ENCODE peak calls at places on chromosome 7, in seven cellular contexts. M, P, K, S, Z, N and Q are unnamed samples.

GRCh38 chr7:147861058-147861716 is 729.4 kb upstream of the C7orf33 start:
- DNase-seq in M (no peak), N (no peak), S (no peak), K (no peak), P (no peak), Z (no peak), Q (no peak)

GRCh38 chr7:147432068-147432467 is 1158.5 kb upstream of the C7orf33 start:
- DNase-seq in Z (no peak), K (peak; percentile 28), P (no peak), M (no peak), S (no peak), N (no peak), Q (no peak)

GRCh38 chr7:139561-140243 is 52.7 kb upstream of the FAM20C start:
- DNase-seq in K (no peak), P (no peak), N (no peak), Z (no peak), S (no peak), M (no peak), Q (no peak)

GRCh38 chr7:7553386-7553785 is 13.3 kb upstream of the MIOS start:
- DNase-seq in K (no peak), P (no peak), M (no peak), N (no peak), S (no peak), Z (no peak), Q (no peak)

GRCh38 chr7:130369110-130369711 is 11.1 kb upstream of the CPA1 start:
- DNase-seq in S (no peak), P (no peak), M (peak; percentile 91), Z (no peak), K (no peak), N (no peak), Q (no peak)

GRCh38 chr7:39811161-39811614 is 138.9 kb upstream of the CDK13 start:
- DNase-seq in Z (peak; percentile 68), S (no peak), N (no peak), K (peak; percentile 90), M (no peak), P (no peak), Q (no peak)

GRCh38 chr7:119197872-119198527 is 973.5 kb downstream of the ANKRD7 start:
- DNase-seq in K (peak; percentile 72), M (peak; percentile 42), N (peak; percentile 59), P (peak; percentile 1), S (no peak), Z (peak; percentile 12), Q (no peak)

GRCh38 chr7:144713850-144714249 is 122.0 kb downstream of the TPK1 start:
- DNase-seq in Z (no peak), S (no peak), K (no peak), M (no peak), N (no peak), P (no peak), Q (no peak)

GRCh38 chr7:38796636-38797501 is 112.1 kb downstream of the VPS41 start:
- DNase-seq in S (no peak), N (peak; percentile 55), Z (peak; percentile 37), M (peak; percentile 38), K (peak; percentile 65), P (peak; percentile 15), Q (no peak)

GRCh38 chr7:867001-867405 is 9.4 kb upstream of the GET4 start:
- DNase-seq in N (no peak), Z (peak; percentile 26), S (peak; percentile 93), K (no peak), M (no peak), P (no peak), Q (peak; percentile 54)

GRCh38 chr7:134811798-134812197 is 32.4 kb downstream of the CALD1 start:
- DNase-seq in N (no peak), M (no peak), K (peak; percentile 37), S (no peak), P (no peak), Z (no peak), Q (no peak)

GRCh38 chr7:52962402-52962801 is 73.0 kb upstream of the POM121L12 start:
- DNase-seq in N (no peak), S (no peak), K (no peak), Z (no peak), M (no peak), P (no peak), Q (no peak)

GRCh38 chr7:23469150-23469960 is 936 bp downstream of the IGF2BP3 start:
- DNase-seq in M (no peak), Z (no peak), K (peak; percentile 50), N (peak; percentile 70), S (no peak), P (no peak), Q (no peak)

GRCh38 chr7:51246258-51247245 is 70.1 kb downstream of the COBL start:
- DNase-seq in N (no peak), Z (no peak), K (no peak), S (no peak), M (no peak), P (no peak), Q (no peak)

GRCh38 chr7:4823442-4824119 is 38.2 kb downstream of the PAPOLB start:
- DNase-seq in N (no peak), P (no peak), Z (no peak), S (no peak), K (no peak), M (no peak), Q (no peak)

GRCh38 chr7:984361-985126 is 1.6 kb downstream of the CYP2W1 start:
- DNase-seq in K (no peak), P (no peak), S (no peak), M (no peak), N (no peak), Z (no peak), Q (no peak)

GRCh38 chr7:155038335-155038734 is 31.8 kb upstream of the HTR5A start:
- DNase-seq in M (no peak), Z (no peak), P (no peak), S (no peak), N (no peak), K (no peak), Q (no peak)

GRCh38 chr7:49424109-49424508 is 349.3 kb upstream of the VWC2 start:
- DNase-seq in K (no peak), Z (no peak), N (no peak), P (no peak), M (no peak), S (no peak), Q (no peak)

GRCh38 chr7:82609746-82610145 is 166.2 kb upstream of the CACNA2D1 start:
- DNase-seq in S (no peak), M (no peak), N (no peak), Z (no peak), P (no peak), K (no peak), Q (no peak)

GRCh38 chr7:774161-775109 is 47.4 kb upstream of the PRKAR1B start:
- DNase-seq in N (peak; percentile 48), M (peak; percentile 43), P (peak; percentile 52), S (no peak), K (peak; percentile 69), Z (peak; percentile 67), Q (peak; percentile 40)

GRCh38 chr7:45073843-45074737 is 14.7 kb downstream of the NACAD start:
- DNase-seq in N (no peak), P (no peak), S (no peak), Z (peak; percentile 32), K (no peak), M (no peak), Q (no peak)

GRCh38 chr7:101172854-101173751 is 7.0 kb downstream of the NAT16 start:
- DNase-seq in K (peak; percentile 83), N (no peak), Z (peak; percentile 69), M (peak; percentile 89), S (no peak), P (no peak), Q (peak; percentile 28)

GRCh38 chr7:16130127-16131110 is 290.9 kb downstream of the CRPPA start:
- DNase-seq in K (no peak), P (no peak), S (no peak), M (no peak), N (no peak), Z (no peak), Q (no peak)

GRCh38 chr7:95636140-95636539 is 39.8 kb upstream of the PDK4 start:
- DNase-seq in P (no peak), K (no peak), S (no peak), Z (peak; percentile 18), M (no peak), N (no peak), Q (no peak)

GRCh38 chr7:47942132-47942531 is 6.1 kb downstream of the PKD1L1 start:
- DNase-seq in K (no peak), M (no peak), S (no peak), Z (no peak), P (no peak), N (no peak), Q (no peak)

GRCh38 chr7:159016591-159016990 is 128.1 kb downstream of the VIPR2 start:
- DNase-seq in P (no peak), Z (no peak), M (no peak), K (no peak), N (no peak), S (no peak), Q (no peak)
- H3K27ac ChIP-seq in P (peak overlapping the region; percentile 97), Z (no peak overlapping the region), M (no peak overlapping the region), K (no peak overlapping the region), N (no peak overlapping the region), S (peak overlapping the region; percentile 85), Q (no peak overlapping the region)

DNA sequence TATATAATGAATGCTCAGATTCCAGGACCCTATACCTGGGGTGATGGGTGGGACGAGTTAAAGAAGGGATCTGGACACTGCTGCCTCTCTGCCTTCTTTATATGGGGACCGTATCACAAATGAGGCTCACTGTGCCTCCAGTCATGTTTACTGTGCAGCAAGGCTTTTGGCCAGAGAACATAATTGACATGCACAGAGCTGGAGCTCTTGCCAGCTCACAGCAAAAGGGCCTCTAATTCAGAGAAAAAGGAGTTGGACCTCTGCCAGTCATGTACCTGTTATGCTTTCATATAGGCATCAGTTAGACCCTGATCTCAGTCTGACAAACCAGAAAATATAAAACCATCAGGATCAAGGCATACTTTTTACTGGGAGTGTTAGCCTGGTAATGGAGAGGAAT is 89.8 kb downstream of the NPSR1 start:
- DNase-seq in M (no peak), K (no peak), Z (no peak), S (no peak), P (no peak), N (no peak), Q (no peak)
- H3K27ac ChIP-seq in M (peak overlapping the region; percentile 77), K (no peak overlapping the region), Z (no peak overlapping the region), S (no peak overlapping the region), P (peak overlapping the region; percentile 64), N (no peak overlapping the region), Q (no peak overlapping the region)

GRCh38 chr7:17183630-17184328 is 114.7 kb upstream of the AHR start:
- DNase-seq in K (peak; percentile 76), Z (no peak), P (no peak), S (no peak), N (no peak), M (no peak), Q (no peak)
- H3K27ac ChIP-seq in K (no peak overlapping the region), Z (no peak overlapping the region), P (no peak overlapping the region), S (no peak overlapping the region), N (no peak overlapping the region), M (peak overlapping the region; percentile 54), Q (no peak overlapping the region)

GRCh38 chr7:107387077-107387476 is 82.8 kb upstream of the GPR22 start:
- DNase-seq in K (no peak), P (no peak), Z (no peak), N (no peak), M (peak; percentile 16), S (no peak), Q (no peak)

GRCh38 chr7:107383203-107383602 is 86.7 kb upstream of the GPR22 start:
- DNase-seq in K (no peak), P (no peak), N (no peak), Z (no peak), M (no peak), S (no peak), Q (no peak)

GRCh38 chr7:107384025-107384424 is 85.8 kb upstream of the GPR22 start:
- DNase-seq in P (no peak), Z (no peak), K (peak; percentile 10), M (no peak), S (no peak), N (peak; percentile 10), Q (no peak)

GRCh38 chr7:107386543-107386900 is 83.3 kb upstream of the GPR22 start:
- DNase-seq in M (no peak), S (no peak), K (no peak), N (no peak), Z (no peak), P (no peak), Q (no peak)

GRCh38 chr7:107381453-107381852 is 88.4 kb upstream of the GPR22 start:
- DNase-seq in K (no peak), M (no peak), Z (no peak), S (no peak), P (no peak), N (no peak), Q (no peak)
- H3K27ac ChIP-seq in K (no peak overlapping the region), M (no peak overlapping the region), Z (no peak overlapping the region), S (no peak overlapping the region), P (no peak overlapping the region), N (no peak overlapping the region), Q (no peak overlapping the region)